ENCODE peak calls at places on chromosome 7, in nine cellular contexts. K is KG1, N is NCI-H460, H is Caki2, R is HTR-8/SVneo, S is HCT116, W is aorta, M is Panc1, J is astrocyte of the spinal cord. U is an unnamed sample.

GRCh38 chr7:73976761-73977625 is 51.0 kb upstream of the ELN start:
- DNase-seq in K (no peak), N (no peak), H (no peak), R (no peak), S (no peak), W (peak; percentile 74), M (no peak), J (no peak), U (no peak)

GRCh38 chr7:37943905-37944736 is 23.7 kb downstream of the EPDR1 start:
- DNase-seq in K (no peak), N (no peak), H (peak; percentile 91), R (no peak), S (no peak), W (no peak), M (no peak), J (no peak), U (no peak)

GRCh38 chr7:108079291-108080057 is 50.7 kb downstream of the LAMB4 start:
- DNase-seq in K (no peak), N (no peak), H (no peak), R (peak; percentile 59), S (no peak), W (no peak), M (no peak), J (peak; percentile 92), U (no peak)

GRCh38 chr7:37920619-37921339 is at the start of gene EPDR1:
- DNase-seq in K (peak; percentile 51), N (peak; percentile 84), H (peak; percentile 85), R (peak; percentile 23), S (peak; percentile 37), W (peak; percentile 85), M (no peak), J (no peak), U (peak; percentile 28)

GRCh38 chr7:128163473-128163872 is 77.6 kb upstream of the LEP start:
- DNase-seq in K (no peak), N (no peak), H (no peak), R (no peak), S (no peak), W (no peak), M (no peak), J (no peak), U (no peak)

GRCh38 chr7:125668321-125668993 is 738.8 kb upstream of the POT1 start:
- DNase-seq in K (no peak), N (no peak), H (peak; percentile 54), R (no peak), S (no peak), W (no peak), M (no peak), J (no peak), U (no peak)

GRCh38 chr7:105690286-105690915 is 109.1 kb upstream of the EFCAB10 start:
- DNase-seq in K (no peak), N (no peak), H (no peak), R (no peak), S (no peak), W (no peak), M (no peak), J (no peak), U (no peak)

GRCh38 chr7:100874300-100874576 is 665 bp upstream of the SRRT start:
- DNase-seq in K (no peak), N (no peak), H (no peak), R (no peak), S (no peak), W (no peak), M (no peak), J (no peak), U (no peak)

GRCh38 chr7:15832996-15833395 is 146.5 kb upstream of the MEOX2 start:
- DNase-seq in K (no peak), N (no peak), H (no peak), R (no peak), S (no peak), W (no peak), M (no peak), J (no peak), U (no peak)

GRCh38 chr7:130741336-130741995 is 7.5 kb upstream of the KLF14 start:
- DNase-seq in K (no peak), N (no peak), H (no peak), R (no peak), S (no peak), W (no peak), M (no peak), J (no peak), U (peak; percentile 64)

GRCh38 chr7:50795253-50795652 is 12.6 kb upstream of the GRB10 start:
- DNase-seq in K (no peak), N (no peak), H (no peak), R (no peak), S (no peak), W (no peak), M (no peak), J (no peak), U (no peak)

GRCh38 chr7:155193716-155194115 is 104.0 kb upstream of the INSIG1 start:
- DNase-seq in K (no peak), N (no peak), H (no peak), R (no peak), S (no peak), W (no peak), M (no peak), J (no peak), U (no peak)

GRCh38 chr7:73822319-73823173 is 8.2 kb upstream of the CLDN4 start:
- DNase-seq in K (no peak), N (peak; percentile 96), H (peak; percentile 99), R (peak; percentile 87), S (peak; percentile 93), W (peak; percentile 80), M (peak; percentile 99), J (peak; percentile 90), U (no peak)

GRCh38 chr7:110842796-110843195 is 248.1 kb upstream of the LRRN3 start:
- DNase-seq in K (no peak), N (no peak), H (no peak), R (no peak), S (no peak), W (no peak), M (no peak), J (no peak), U (no peak)

GRCh38 chr7:49775065-49775948 is 1.9 kb downstream of the VWC2 start:
- DNase-seq in K (no peak), N (no peak), H (no peak), R (no peak), S (no peak), W (no peak), M (no peak), J (no peak), U (no peak)

GRCh38 chr7:43244782-43245181 is 132.3 kb downstream of the HECW1 start:
- DNase-seq in K (no peak), N (no peak), H (no peak), R (no peak), S (no peak), W (no peak), M (no peak), J (no peak), U (no peak)

GRCh38 chr7:68573271-68574000 is 1024.8 kb upstream of the AUTS2 start:
- DNase-seq in K (no peak), N (no peak), H (no peak), R (no peak), S (no peak), W (no peak), M (no peak), J (no peak), U (no peak)

GRCh38 chr7:51182767-51183166 is 133.8 kb downstream of the COBL start:
- DNase-seq in K (no peak), N (no peak), H (no peak), R (no peak), S (no peak), W (no peak), M (no peak), J (no peak), U (no peak)

GRCh38 chr7:126103582-126103981 is 1149.2 kb downstream of the GRM8 start:
- DNase-seq in K (no peak), N (no peak), H (no peak), R (no peak), S (no peak), W (no peak), M (no peak), J (no peak), U (no peak)

GRCh38 chr7:1992554-1992953 is 240.2 kb downstream of the MAD1L1 start:
- DNase-seq in K (no peak), N (no peak), H (no peak), R (no peak), S (no peak), W (no peak), M (no peak), J (no peak), U (no peak)